ENCODE peak calls at places on chromosome 18, in six cellular contexts. One of them, this sample, is unnamed.

GRCh38 chr18:58831610-58832009 is 33.1 kb upstream of the ZNF532 start:
- DNase-seq in stimulated activated CD8-positive, alpha-beta memory T cell treated with anti-CD3 and anti-CD28 coated beads, Interleukin-4, amount 100 ng/mL, for 1 hour: no peak
- DNase-seq in AG08395: peak
- DNase-seq in amniotic epithelial cell: peak
- DNase-seq in RPMI7951: peak
- DNase-seq in NCI-H510A treated with DMSO at 0.1 percent for 48 hours: no peak
- DNase-seq in this sample: peak

GRCh38 chr18:24488824-24489493 is 28.5 kb downstream of the HRH4 start:
- DNase-seq in RPMI7951: peak
- DNase-seq in stimulated activated CD8-positive, alpha-beta memory T cell treated with anti-CD3 and anti-CD28 coated beads, Interleukin-4, amount 100 ng/mL, for 1 hour: no peak
- DNase-seq in amniotic epithelial cell: peak
- DNase-seq in NCI-H510A treated with DMSO at 0.1 percent for 48 hours: peak
- DNase-seq in AG08395: peak
- DNase-seq in this sample: peak

GRCh38 chr18:78861116-78861515 is 118.5 kb upstream of the SALL3 start:
- DNase-seq in stimulated activated CD8-positive, alpha-beta memory T cell treated with anti-CD3 and anti-CD28 coated beads, Interleukin-4, amount 100 ng/mL, for 1 hour: no peak
- DNase-seq in AG08395: no peak
- DNase-seq in NCI-H510A treated with DMSO at 0.1 percent for 48 hours: no peak
- DNase-seq in amniotic epithelial cell: no peak
- DNase-seq in RPMI7951: no peak
- DNase-seq in this sample: no peak

GRCh38 chr18:57811477-57812125 is 8.5 kb upstream of the ATP8B1 start:
- DNase-seq in amniotic epithelial cell: no peak
- DNase-seq in NCI-H510A treated with DMSO at 0.1 percent for 48 hours: no peak
- DNase-seq in stimulated activated CD8-positive, alpha-beta memory T cell treated with anti-CD3 and anti-CD28 coated beads, Interleukin-4, amount 100 ng/mL, for 1 hour: no peak
- DNase-seq in AG08395: no peak
- DNase-seq in RPMI7951: peak
- DNase-seq in this sample: no peak

GRCh38 chr18:55587341-55588000 is 521 bp downstream of the TCF4 start:
- DNase-seq in NCI-H510A treated with DMSO at 0.1 percent for 48 hours: peak
- DNase-seq in stimulated activated CD8-positive, alpha-beta memory T cell treated with anti-CD3 and anti-CD28 coated beads, Interleukin-4, amount 100 ng/mL, for 1 hour: no peak
- DNase-seq in AG08395: peak
- DNase-seq in RPMI7951: peak
- DNase-seq in amniotic epithelial cell: peak
- DNase-seq in this sample: peak

GRCh38 chr18:9437049-9437448 is 38.3 kb upstream of the RALBP1 start:
- DNase-seq in amniotic epithelial cell: no peak
- DNase-seq in AG08395: peak
- DNase-seq in stimulated activated CD8-positive, alpha-beta memory T cell treated with anti-CD3 and anti-CD28 coated beads, Interleukin-4, amount 100 ng/mL, for 1 hour: no peak
- DNase-seq in NCI-H510A treated with DMSO at 0.1 percent for 48 hours: no peak
- DNase-seq in RPMI7951: peak
- DNase-seq in this sample: peak

GRCh38 chr18:25164837-25165791 is 186.9 kb downstream of the ZNF521 start:
- DNase-seq in amniotic epithelial cell: no peak
- DNase-seq in RPMI7951: peak
- DNase-seq in AG08395: peak
- DNase-seq in NCI-H510A treated with DMSO at 0.1 percent for 48 hours: no peak
- DNase-seq in stimulated activated CD8-positive, alpha-beta memory T cell treated with anti-CD3 and anti-CD28 coated beads, Interleukin-4, amount 100 ng/mL, for 1 hour: no peak
- DNase-seq in this sample: peak

GRCh38 chr18:48230459-48231113 is 178.6 kb downstream of the ZBTB7C start:
- DNase-seq in amniotic epithelial cell: peak
- DNase-seq in stimulated activated CD8-positive, alpha-beta memory T cell treated with anti-CD3 and anti-CD28 coated beads, Interleukin-4, amount 100 ng/mL, for 1 hour: no peak
- DNase-seq in NCI-H510A treated with DMSO at 0.1 percent for 48 hours: peak
- DNase-seq in RPMI7951: peak
- DNase-seq in AG08395: peak
- DNase-seq in this sample: peak

GRCh38 chr18:79693561-79694205 is 14.1 kb downstream of the CTDP1 start:
- DNase-seq in amniotic epithelial cell: no peak
- DNase-seq in AG08395: no peak
- DNase-seq in RPMI7951: no peak
- DNase-seq in stimulated activated CD8-positive, alpha-beta memory T cell treated with anti-CD3 and anti-CD28 coated beads, Interleukin-4, amount 100 ng/mL, for 1 hour: no peak
- DNase-seq in NCI-H510A treated with DMSO at 0.1 percent for 48 hours: no peak
- DNase-seq in this sample: no peak

GRCh38 chr18:47263828-47264314 is 12.4 kb upstream of the SKOR2 start:
- DNase-seq in RPMI7951: no peak
- DNase-seq in AG08395: no peak
- DNase-seq in stimulated activated CD8-positive, alpha-beta memory T cell treated with anti-CD3 and anti-CD28 coated beads, Interleukin-4, amount 100 ng/mL, for 1 hour: no peak
- DNase-seq in amniotic epithelial cell: no peak
- DNase-seq in NCI-H510A treated with DMSO at 0.1 percent for 48 hours: no peak
- DNase-seq in this sample: no peak

GRCh38 chr18:37314534-37314933 is 251.1 kb downstream of the CELF4 start:
- DNase-seq in AG08395: no peak
- DNase-seq in stimulated activated CD8-positive, alpha-beta memory T cell treated with anti-CD3 and anti-CD28 coated beads, Interleukin-4, amount 100 ng/mL, for 1 hour: no peak
- DNase-seq in amniotic epithelial cell: no peak
- DNase-seq in NCI-H510A treated with DMSO at 0.1 percent for 48 hours: no peak
- DNase-seq in RPMI7951: no peak
- DNase-seq in this sample: no peak

GRCh38 chr18:54147439-54147838 is 77.0 kb downstream of the MBD2 start:
- DNase-seq in stimulated activated CD8-positive, alpha-beta memory T cell treated with anti-CD3 and anti-CD28 coated beads, Interleukin-4, amount 100 ng/mL, for 1 hour: no peak
- DNase-seq in AG08395: no peak
- DNase-seq in RPMI7951: no peak
- DNase-seq in amniotic epithelial cell: no peak
- DNase-seq in NCI-H510A treated with DMSO at 0.1 percent for 48 hours: no peak
- DNase-seq in this sample: no peak

GRCh38 chr18:44411971-44412370 is 268.7 kb upstream of the SETBP1 start:
- DNase-seq in NCI-H510A treated with DMSO at 0.1 percent for 48 hours: no peak
- DNase-seq in RPMI7951: peak
- DNase-seq in amniotic epithelial cell: no peak
- DNase-seq in AG08395: no peak
- DNase-seq in stimulated activated CD8-positive, alpha-beta memory T cell treated with anti-CD3 and anti-CD28 coated beads, Interleukin-4, amount 100 ng/mL, for 1 hour: no peak
- DNase-seq in this sample: no peak

GRCh38 chr18:42784612-42785011 is 330.9 kb downstream of the RIT2 start:
- DNase-seq in RPMI7951: no peak
- DNase-seq in AG08395: no peak
- DNase-seq in stimulated activated CD8-positive, alpha-beta memory T cell treated with anti-CD3 and anti-CD28 coated beads, Interleukin-4, amount 100 ng/mL, for 1 hour: no peak
- DNase-seq in amniotic epithelial cell: no peak
- DNase-seq in NCI-H510A treated with DMSO at 0.1 percent for 48 hours: no peak
- DNase-seq in this sample: no peak

GRCh38 chr18:63293930-63294329 is 25.6 kb downstream of the BCL2 start:
- DNase-seq in stimulated activated CD8-positive, alpha-beta memory T cell treated with anti-CD3 and anti-CD28 coated beads, Interleukin-4, amount 100 ng/mL, for 1 hour: no peak
- DNase-seq in amniotic epithelial cell: no peak
- DNase-seq in NCI-H510A treated with DMSO at 0.1 percent for 48 hours: no peak
- DNase-seq in AG08395: no peak
- DNase-seq in RPMI7951: no peak
- DNase-seq in this sample: no peak

GRCh38 chr18:74173434-74173750 is 25.1 kb downstream of the TIMM21 start:
- DNase-seq in RPMI7951: no peak
- DNase-seq in amniotic epithelial cell: no peak
- DNase-seq in NCI-H510A treated with DMSO at 0.1 percent for 48 hours: no peak
- DNase-seq in stimulated activated CD8-positive, alpha-beta memory T cell treated with anti-CD3 and anti-CD28 coated beads, Interleukin-4, amount 100 ng/mL, for 1 hour: no peak
- DNase-seq in AG08395: no peak
- DNase-seq in this sample: no peak

GRCh38 chr18:39600894-39601293 is 2035.3 kb upstream of the CELF4 start:
- DNase-seq in amniotic epithelial cell: no peak
- DNase-seq in RPMI7951: no peak
- DNase-seq in stimulated activated CD8-positive, alpha-beta memory T cell treated with anti-CD3 and anti-CD28 coated beads, Interleukin-4, amount 100 ng/mL, for 1 hour: no peak
- DNase-seq in NCI-H510A treated with DMSO at 0.1 percent for 48 hours: no peak
- DNase-seq in AG08395: no peak
- DNase-seq in this sample: peak

GRCh38 chr18:78812067-78812466 is 167.6 kb upstream of the SALL3 start:
- DNase-seq in AG08395: no peak
- DNase-seq in amniotic epithelial cell: no peak
- DNase-seq in RPMI7951: no peak
- DNase-seq in NCI-H510A treated with DMSO at 0.1 percent for 48 hours: no peak
- DNase-seq in stimulated activated CD8-positive, alpha-beta memory T cell treated with anti-CD3 and anti-CD28 coated beads, Interleukin-4, amount 100 ng/mL, for 1 hour: no peak
- DNase-seq in this sample: no peak

GRCh38 chr18:37445368-37445767 is 120.2 kb downstream of the CELF4 start:
- DNase-seq in stimulated activated CD8-positive, alpha-beta memory T cell treated with anti-CD3 and anti-CD28 coated beads, Interleukin-4, amount 100 ng/mL, for 1 hour: no peak
- DNase-seq in RPMI7951: peak
- DNase-seq in amniotic epithelial cell: no peak
- DNase-seq in AG08395: peak
- DNase-seq in NCI-H510A treated with DMSO at 0.1 percent for 48 hours: no peak
- DNase-seq in this sample: no peak

GRCh38 chr18:49046125-49046524 is 95.4 kb upstream of the SMAD7 start:
- DNase-seq in amniotic epithelial cell: no peak
- DNase-seq in RPMI7951: no peak
- DNase-seq in AG08395: no peak
- DNase-seq in NCI-H510A treated with DMSO at 0.1 percent for 48 hours: no peak
- DNase-seq in stimulated activated CD8-positive, alpha-beta memory T cell treated with anti-CD3 and anti-CD28 coated beads, Interleukin-4, amount 100 ng/mL, for 1 hour: no peak
- DNase-seq in this sample: no peak

GRCh38 chr18:32848836-32849235 is 76.0 kb upstream of the KLHL14 start:
- DNase-seq in stimulated activated CD8-positive, alpha-beta memory T cell treated with anti-CD3 and anti-CD28 coated beads, Interleukin-4, amount 100 ng/mL, for 1 hour: no peak
- DNase-seq in amniotic epithelial cell: no peak
- DNase-seq in NCI-H510A treated with DMSO at 0.1 percent for 48 hours: no peak
- DNase-seq in RPMI7951: no peak
- DNase-seq in AG08395: no peak
- DNase-seq in this sample: no peak

GRCh38 chr18:59783138-59783537 is 85.9 kb upstream of the CCBE1 start:
- DNase-seq in AG08395: peak
- DNase-seq in NCI-H510A treated with DMSO at 0.1 percent for 48 hours: peak
- DNase-seq in RPMI7951: peak
- DNase-seq in amniotic epithelial cell: peak
- DNase-seq in stimulated activated CD8-positive, alpha-beta memory T cell treated with anti-CD3 and anti-CD28 coated beads, Interleukin-4, amount 100 ng/mL, for 1 hour: no peak
- DNase-seq in this sample: peak

GRCh38 chr18:21997207-21998143 is 171.9 kb upstream of the GATA6 start:
- DNase-seq in RPMI7951: peak
- DNase-seq in stimulated activated CD8-positive, alpha-beta memory T cell treated with anti-CD3 and anti-CD28 coated beads, Interleukin-4, amount 100 ng/mL, for 1 hour: no peak
- DNase-seq in AG08395: peak
- DNase-seq in amniotic epithelial cell: peak
- DNase-seq in NCI-H510A treated with DMSO at 0.1 percent for 48 hours: no peak
- DNase-seq in this sample: peak

GRCh38 chr18:75407468-75408437 is 19.8 kb downstream of the SMIM21 start:
- DNase-seq in NCI-H510A treated with DMSO at 0.1 percent for 48 hours: no peak
- DNase-seq in stimulated activated CD8-positive, alpha-beta memory T cell treated with anti-CD3 and anti-CD28 coated beads, Interleukin-4, amount 100 ng/mL, for 1 hour: no peak
- DNase-seq in RPMI7951: no peak
- DNase-seq in AG08395: peak
- DNase-seq in amniotic epithelial cell: peak
- DNase-seq in this sample: peak

GRCh38 chr18:80148316-80149199 is 39.5 kb downstream of the ADNP2 start:
- DNase-seq in AG08395: no peak
- DNase-seq in stimulated activated CD8-positive, alpha-beta memory T cell treated with anti-CD3 and anti-CD28 coated beads, Interleukin-4, amount 100 ng/mL, for 1 hour: no peak
- DNase-seq in NCI-H510A treated with DMSO at 0.1 percent for 48 hours: peak
- DNase-seq in amniotic epithelial cell: no peak
- DNase-seq in RPMI7951: no peak
- DNase-seq in this sample: no peak

GRCh38 chr18:39205565-39205964 is 1640.0 kb upstream of the CELF4 start:
- DNase-seq in amniotic epithelial cell: no peak
- DNase-seq in RPMI7951: no peak
- DNase-seq in stimulated activated CD8-positive, alpha-beta memory T cell treated with anti-CD3 and anti-CD28 coated beads, Interleukin-4, amount 100 ng/mL, for 1 hour: no peak
- DNase-seq in NCI-H510A treated with DMSO at 0.1 percent for 48 hours: no peak
- DNase-seq in AG08395: no peak
- DNase-seq in this sample: peak

GRCh38 chr18:49301608-49302007 is 158.8 kb downstream of the DYM start:
- DNase-seq in NCI-H510A treated with DMSO at 0.1 percent for 48 hours: no peak
- DNase-seq in amniotic epithelial cell: no peak
- DNase-seq in RPMI7951: no peak
- DNase-seq in AG08395: no peak
- DNase-seq in stimulated activated CD8-positive, alpha-beta memory T cell treated with anti-CD3 and anti-CD28 coated beads, Interleukin-4, amount 100 ng/mL, for 1 hour: no peak
- DNase-seq in this sample: no peak

GRCh38 chr18:35182151-35182550 is 58.7 kb upstream of the ZNF397 start:
- DNase-seq in stimulated activated CD8-positive, alpha-beta memory T cell treated with anti-CD3 and anti-CD28 coated beads, Interleukin-4, amount 100 ng/mL, for 1 hour: no peak
- DNase-seq in amniotic epithelial cell: no peak
- DNase-seq in NCI-H510A treated with DMSO at 0.1 percent for 48 hours: no peak
- DNase-seq in AG08395: peak
- DNase-seq in RPMI7951: no peak
- DNase-seq in this sample: no peak

GRCh38 chr18:37778417-37779165 is 213.0 kb upstream of the CELF4 start:
- DNase-seq in NCI-H510A treated with DMSO at 0.1 percent for 48 hours: peak
- DNase-seq in AG08395: peak
- DNase-seq in RPMI7951: no peak
- DNase-seq in stimulated activated CD8-positive, alpha-beta memory T cell treated with anti-CD3 and anti-CD28 coated beads, Interleukin-4, amount 100 ng/mL, for 1 hour: no peak
- DNase-seq in amniotic epithelial cell: no peak
- DNase-seq in this sample: peak

GRCh38 chr18:47979611-47980200 is 49.2 kb upstream of the SMAD2 start:
- DNase-seq in stimulated activated CD8-positive, alpha-beta memory T cell treated with anti-CD3 and anti-CD28 coated beads, Interleukin-4, amount 100 ng/mL, for 1 hour: no peak
- DNase-seq in NCI-H510A treated with DMSO at 0.1 percent for 48 hours: no peak
- DNase-seq in amniotic epithelial cell: no peak
- DNase-seq in RPMI7951: no peak
- DNase-seq in AG08395: no peak
- DNase-seq in this sample: no peak

GRCh38 chr18:811192-812122 is 585 bp downstream of the YES1 start:
- DNase-seq in AG08395: peak
- DNase-seq in stimulated activated CD8-positive, alpha-beta memory T cell treated with anti-CD3 and anti-CD28 coated beads, Interleukin-4, amount 100 ng/mL, for 1 hour: no peak
- DNase-seq in NCI-H510A treated with DMSO at 0.1 percent for 48 hours: no peak
- DNase-seq in RPMI7951: peak
- DNase-seq in amniotic epithelial cell: no peak
- DNase-seq in this sample: peak

GRCh38 chr18:34697891-34698290 is 12.2 kb upstream of the DTNA start:
- DNase-seq in NCI-H510A treated with DMSO at 0.1 percent for 48 hours: peak
- DNase-seq in AG08395: no peak
- DNase-seq in stimulated activated CD8-positive, alpha-beta memory T cell treated with anti-CD3 and anti-CD28 coated beads, Interleukin-4, amount 100 ng/mL, for 1 hour: no peak
- DNase-seq in amniotic epithelial cell: no peak
- DNase-seq in RPMI7951: no peak
- DNase-seq in this sample: no peak